ENCODE peak calls at places on chromosome 10, in four cellular contexts. H is BJ, E is heart right ventricle, N is fibroblast of mammary gland. C is an unnamed sample.

GRCh38 chr10:76024460-76025123 is 593.2 kb downstream of the LRMDA start:
- DNase-seq in H (no peak), E (no peak), N (no peak), C (no peak)

GRCh38 chr10:130177250-130177649 is 41.1 kb downstream of the GLRX3 start:
- DNase-seq in E (no peak), H (no peak), N (no peak), C (no peak)

GRCh38 chr10:27997865-27998177 is 1.1 kb downstream of the ODAD2 start:
- DNase-seq in H (no peak), E (no peak), N (no peak), C (no peak)

GRCh38 chr10:128095023-128095752 is 31.0 kb downstream of the MKI67 start:
- DNase-seq in E (no peak), H (no peak), N (no peak), C (peak; percentile 34)

GRCh38 chr10:28215930-28216329 is 86.9 kb downstream of the MPP7 start:
- DNase-seq in N (no peak), H (no peak), E (no peak), C (no peak)

GRCh38 chr10:93820434-93820833 is 62.7 kb downstream of the LGI1 start:
- DNase-seq in H (no peak), N (peak; percentile 10), E (no peak), C (no peak)

GRCh38 chr10:5983813-5984212 is 6.5 kb upstream of the IL15RA start:
- DNase-seq in N (no peak), H (no peak), E (no peak), C (no peak)

GRCh38 chr10:88065384-88066049 is 202.1 kb downstream of the PTEN start:
- DNase-seq in N (no peak), E (no peak), H (no peak), C (peak; percentile 93)

GRCh38 chr10:58577394-58577793 is 64.7 kb downstream of the BICC1 start:
- DNase-seq in E (no peak), N (peak; percentile 86), H (peak; percentile 44), C (no peak)

GRCh38 chr10:43205681-43206390 is 61.0 kb downstream of the RASGEF1A start:
- DNase-seq in E (no peak), H (no peak), N (no peak), C (no peak)

GRCh38 chr10:1184541-1185415 is 128.6 kb downstream of the WDR37 start:
- DNase-seq in H (no peak), E (no peak), N (no peak), C (no peak)

GRCh38 chr10:132913559-132914115 is 28.7 kb downstream of the CFAP46 start:
- DNase-seq in H (no peak), N (no peak), E (no peak), C (no peak)

GRCh38 chr10:15724683-15725082 is 5.0 kb upstream of the ITGA8 start:
- DNase-seq in E (no peak), N (no peak), H (no peak), C (no peak)

GRCh38 chr10:71584902-71585578 is 134.5 kb downstream of the C10orf105 start:
- DNase-seq in H (no peak), E (no peak), N (no peak), C (no peak)

GRCh38 chr10:122494833-122495232 is 33.5 kb downstream of the HTRA1 start:
- DNase-seq in E (no peak), H (no peak), N (peak; percentile 99), C (no peak)

GRCh38 chr10:90417056-90417455 is 440.8 kb downstream of the HTR7 start:
- DNase-seq in H (peak; percentile 54), N (peak; percentile 91), E (no peak), C (no peak)

GRCh38 chr10:70906031-70906804 is 17.9 kb upstream of the PCBD1 start:
- DNase-seq in N (no peak), H (no peak), E (no peak), C (no peak)

GRCh38 chr10:93481931-93482834 is at the start of gene MYOF:
- DNase-seq in E (peak; percentile 48), N (peak; percentile 90), H (peak; percentile 91), C (peak; percentile 83)

GRCh38 chr10:131230641-131231322 is 80.7 kb downstream of the TCERG1L start:
- DNase-seq in N (no peak), H (no peak), E (no peak), C (no peak)

GRCh38 chr10:101897633-101898032 is 54.0 kb upstream of the KCNIP2 start:
- DNase-seq in H (no peak), E (no peak), N (peak; percentile 26), C (no peak)

GRCh38 chr10:130169136-130169888 is 33.1 kb downstream of the GLRX3 start:
- DNase-seq in E (no peak), H (no peak), N (no peak), C (no peak)

GRCh38 chr10:132121511-132121830 is 55.7 kb downstream of the JAKMIP3 start:
- DNase-seq in N (no peak), E (no peak), H (no peak), C (no peak)

GRCh38 chr10:43607199-43607573 is 948 bp downstream of the ZNF485 start:
- DNase-seq in H (no peak), N (no peak), E (no peak), C (no peak)

GRCh38 chr10:76883596-76883995 is 754.0 kb downstream of the KCNMA1 start:
- DNase-seq in N (no peak), E (no peak), H (no peak), C (no peak)

GRCh38 chr10:43781480-43782361 is 133.0 kb upstream of the ZNF32 start:
- DNase-seq in N (no peak), H (no peak), E (no peak), C (peak; percentile 21)

GRCh38 chr10:24952146-24952700 is at the start of gene PRTFDC1:
- DNase-seq in H (no peak), N (no peak), E (peak; percentile 55), C (peak; percentile 21)

GRCh38 chr10:104339469-104340098 is 1.3 kb upstream of the ITPRIP start:
- DNase-seq in E (no peak), H (peak; percentile 52), N (peak; percentile 82), C (no peak)

GRCh38 chr10:51397695-51398094 is 301.7 kb downstream of the CSTF2T start:
- DNase-seq in E (peak; percentile 28), N (peak; percentile 91), H (peak; percentile 46), C (no peak)

GRCh38 chr10:83983578-83984255 is 155.6 kb upstream of the GHITM start:
- DNase-seq in H (no peak), E (no peak), N (peak; percentile 25), C (peak; percentile 22)

GRCh38 chr10:30759423-30759822 is 129.9 kb upstream of the LYZL2 start:
- DNase-seq in H (no peak), E (no peak), N (peak; percentile 54), C (no peak)

GRCh38 chr10:129910861-129911260 is 53.2 kb downstream of the EBF3 start:
- DNase-seq in N (no peak), H (no peak), E (no peak), C (no peak)

GRCh38 chr10:96699613-96700012 is 20.7 kb downstream of the PIK3AP1 start:
- DNase-seq in H (no peak), E (no peak), N (no peak), C (peak; percentile 45)

DNA sequence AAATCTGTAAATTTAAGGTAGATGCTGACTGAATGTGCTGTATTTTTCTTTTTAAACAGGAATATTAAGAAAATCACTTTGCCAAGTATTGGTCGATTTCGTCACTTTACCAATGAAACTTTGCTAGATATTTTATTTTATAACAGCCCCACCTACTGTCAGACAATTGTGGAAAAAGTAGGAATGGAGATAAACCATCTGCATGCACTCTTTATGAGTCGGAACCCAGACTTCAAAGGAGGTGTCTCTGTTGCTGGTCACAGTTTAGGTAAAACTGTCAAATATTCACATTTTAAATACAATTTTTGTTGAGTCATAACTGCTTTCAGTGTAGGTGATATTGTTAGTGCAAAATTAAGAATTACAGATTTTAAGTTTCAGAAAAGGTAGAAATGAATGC is 25.2 kb downstream of the SEC23IP start:
- DNase-seq in H (no peak), N (peak; percentile 27), E (no peak), C (no peak)
- TF ChIP-seq CTCF in H (no peak), N (peak; percentile 8), E (no peak), C (no peak)

GRCh38 chr10:80459047-80459865 is 5.1 kb downstream of the TSPAN14 start:
- DNase-seq in E (peak; percentile 66), N (peak; percentile 89), H (peak; percentile 77), C (peak; percentile 89)

GRCh38 chr10:80458263-80458625 is 4.1 kb downstream of the TSPAN14 start:
- DNase-seq in E (no peak), H (no peak), N (no peak), C (no peak)

GRCh38 chr10:80460399-80461207 is 6.5 kb downstream of the TSPAN14 start:
- DNase-seq in H (no peak), E (no peak), N (peak; percentile 43), C (peak; percentile 14)

GRCh38 chr10:80457554-80458262 is 3.6 kb downstream of the TSPAN14 start:
- DNase-seq in E (no peak), H (no peak), N (no peak), C (no peak)

DNA sequence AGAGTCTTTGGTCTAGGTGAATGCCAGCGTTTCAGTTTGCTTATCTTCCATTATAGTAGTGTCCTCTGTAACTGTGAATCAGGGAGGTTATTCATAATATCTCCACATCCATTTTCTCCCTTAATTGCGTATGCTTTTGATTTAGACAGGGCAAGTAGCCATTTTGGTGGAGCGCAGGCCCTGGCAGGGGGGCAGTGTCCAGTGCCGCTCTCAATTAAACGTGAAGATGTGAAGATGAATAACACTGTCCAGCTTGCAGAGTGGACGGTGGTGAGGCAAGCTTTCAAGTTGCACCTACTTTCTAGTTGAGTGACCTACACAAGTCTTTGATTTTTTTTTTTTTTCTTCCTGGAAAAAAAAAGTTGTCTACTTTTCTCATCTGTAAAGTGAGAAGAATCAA is 4.5 kb downstream of the TSPAN14 start:
- DNase-seq in N (peak; percentile 38), E (no peak), H (no peak), C (no peak)
- H3K4me3 ChIP-seq in N (no peak overlapping the region), E (no peak overlapping the region), H (no peak overlapping the region), C (no peak overlapping the region)

DNA sequence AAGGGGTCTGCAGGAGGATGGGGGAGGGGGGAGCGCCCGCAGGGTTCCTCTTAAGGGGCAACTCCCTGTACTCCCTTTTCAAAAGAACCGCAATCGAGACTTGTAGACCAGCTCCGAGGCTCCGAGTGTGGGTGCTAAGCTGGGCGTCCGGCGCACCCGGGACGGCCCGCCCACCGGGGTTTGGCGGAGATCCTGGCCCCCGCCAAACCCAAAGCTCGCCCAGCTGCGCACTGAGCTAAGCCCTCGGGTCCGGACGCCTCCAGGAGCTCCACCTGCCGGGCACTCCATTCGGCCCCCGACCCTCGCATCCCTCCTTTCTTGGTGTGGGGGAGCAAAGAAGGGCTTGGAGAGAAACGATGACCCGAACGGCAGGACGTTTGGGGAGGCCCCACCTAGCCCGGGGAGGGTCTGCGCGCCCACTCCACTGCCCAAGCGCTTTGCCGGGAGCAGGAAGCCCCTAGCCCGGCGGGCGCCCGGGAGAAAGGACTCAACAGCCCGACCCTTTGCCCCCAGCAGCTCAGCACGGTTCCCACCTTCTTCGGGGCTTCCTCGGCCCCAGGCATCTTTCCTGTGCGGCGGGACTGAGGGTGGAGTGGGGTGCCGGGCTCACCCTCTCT is 649 bp downstream of the AFAP1L2 start:
- DNase-seq in E (peak; percentile 51), H (no peak), N (no peak), C (peak; percentile 36)
- TF ChIP-seq CTCF in E (peak; percentile 27), H (peak; percentile 11), N (no peak), C (no peak)

GRCh38 chr10:12925845-12926244 is 75.7 kb downstream of the CCDC3 start:
- DNase-seq in N (no peak), E (no peak), H (no peak), C (no peak)

GRCh38 chr10:12924911-12925310 is 76.6 kb downstream of the CCDC3 start:
- DNase-seq in E (no peak), H (no peak), N (no peak), C (no peak)

GRCh38 chr10:12927896-12928295 is 73.6 kb downstream of the CCDC3 start:
- DNase-seq in H (no peak), N (no peak), E (no peak), C (no peak)

GRCh38 chr10:12929381-12929780 is 72.1 kb downstream of the CCDC3 start:
- DNase-seq in E (no peak), H (no peak), N (no peak), C (no peak)

GRCh38 chr10:12928571-12928970 is 72.9 kb downstream of the CCDC3 start:
- DNase-seq in N (no peak), H (no peak), E (no peak), C (no peak)
- H3K4me3 ChIP-seq in N (no peak overlapping the region), H (no peak overlapping the region), E (no peak overlapping the region), C (no peak overlapping the region)